ENCODE peak calls at places on chromosomes 6 and 20, in nine cellular contexts. One of them, this sample, is unnamed.

GRCh38 chr6:6798430-6798829 is 209.9 kb downstream of the LY86 start:
- DNase-seq in Peyer's patch: no peak
- DNase-seq in tibial artery: no peak
- DNase-seq in foreskin fibroblast: no peak
- DNase-seq in fibroblast of mammary gland: no peak
- DNase-seq in SK-N-SH: no peak
- DNase-seq in BE2C: no peak
- DNase-seq in psoas muscle: no peak
- DNase-seq in brain microvascular endothelial cell: no peak
- DNase-seq in this sample: no peak

GRCh38 chr6:170087946-170088348 is 202.9 kb downstream of the DLL1 start:
- DNase-seq in Peyer's patch: peak
- DNase-seq in tibial artery: peak
- DNase-seq in foreskin fibroblast: no peak
- DNase-seq in fibroblast of mammary gland: no peak
- DNase-seq in SK-N-SH: no peak
- DNase-seq in BE2C: no peak
- DNase-seq in psoas muscle: no peak
- DNase-seq in brain microvascular endothelial cell: no peak
- DNase-seq in this sample: no peak

GRCh38 chr6:50899306-50899840 is 80.7 kb downstream of the TFAP2B start:
- DNase-seq in Peyer's patch: no peak
- DNase-seq in tibial artery: no peak
- DNase-seq in foreskin fibroblast: peak
- DNase-seq in fibroblast of mammary gland: peak
- DNase-seq in SK-N-SH: no peak
- DNase-seq in BE2C: no peak
- DNase-seq in psoas muscle: no peak
- DNase-seq in brain microvascular endothelial cell: no peak
- DNase-seq in this sample: no peak

GRCh38 chr6:75843401-75843800 is 94.4 kb downstream of the MYO6 start:
- DNase-seq in Peyer's patch: no peak
- DNase-seq in tibial artery: no peak
- DNase-seq in foreskin fibroblast: no peak
- DNase-seq in fibroblast of mammary gland: no peak
- DNase-seq in SK-N-SH: no peak
- DNase-seq in BE2C: no peak
- DNase-seq in psoas muscle: no peak
- DNase-seq in brain microvascular endothelial cell: no peak
- DNase-seq in this sample: no peak

GRCh38 chr6:3364391-3364790 is 92.5 kb downstream of the SLC22A23 start:
- DNase-seq in Peyer's patch: no peak
- DNase-seq in tibial artery: no peak
- DNase-seq in foreskin fibroblast: no peak
- DNase-seq in fibroblast of mammary gland: no peak
- DNase-seq in SK-N-SH: no peak
- DNase-seq in BE2C: no peak
- DNase-seq in psoas muscle: no peak
- DNase-seq in brain microvascular endothelial cell: no peak
- DNase-seq in this sample: no peak

GRCh38 chr6:11393713-11394627 is 143.6 kb upstream of the TMEM170B start:
- DNase-seq in Peyer's patch: no peak
- DNase-seq in tibial artery: no peak
- DNase-seq in foreskin fibroblast: peak
- DNase-seq in fibroblast of mammary gland: no peak
- DNase-seq in SK-N-SH: no peak
- DNase-seq in BE2C: no peak
- DNase-seq in psoas muscle: no peak
- DNase-seq in brain microvascular endothelial cell: peak
- DNase-seq in this sample: peak

GRCh38 chr6:21468487-21468886 is 125.1 kb upstream of the SOX4 start:
- DNase-seq in Peyer's patch: no peak
- DNase-seq in tibial artery: no peak
- DNase-seq in foreskin fibroblast: no peak
- DNase-seq in fibroblast of mammary gland: no peak
- DNase-seq in SK-N-SH: peak
- DNase-seq in BE2C: no peak
- DNase-seq in psoas muscle: no peak
- DNase-seq in brain microvascular endothelial cell: no peak
- DNase-seq in this sample: no peak

GRCh38 chr6:165986647-165987482 is 180.8 kb downstream of the TBXT start:
- DNase-seq in Peyer's patch: no peak
- DNase-seq in tibial artery: no peak
- DNase-seq in foreskin fibroblast: no peak
- DNase-seq in fibroblast of mammary gland: peak
- DNase-seq in SK-N-SH: peak
- DNase-seq in BE2C: peak
- DNase-seq in psoas muscle: no peak
- DNase-seq in brain microvascular endothelial cell: no peak
- DNase-seq in this sample: peak

GRCh38 chr20:32447136-32448027 is 89.3 kb downstream of the ASXL1 start:
- DNase-seq in Peyer's patch: peak
- DNase-seq in tibial artery: no peak
- DNase-seq in foreskin fibroblast: no peak
- DNase-seq in fibroblast of mammary gland: no peak
- DNase-seq in SK-N-SH: no peak
- DNase-seq in BE2C: peak
- DNase-seq in psoas muscle: no peak
- DNase-seq in brain microvascular endothelial cell: no peak
- DNase-seq in this sample: no peak

GRCh38 chr20:57579898-57580447 is 19.1 kb downstream of the PCK1 start:
- DNase-seq in Peyer's patch: no peak
- DNase-seq in tibial artery: no peak
- DNase-seq in foreskin fibroblast: no peak
- DNase-seq in fibroblast of mammary gland: no peak
- DNase-seq in SK-N-SH: no peak
- DNase-seq in BE2C: no peak
- DNase-seq in psoas muscle: no peak
- DNase-seq in brain microvascular endothelial cell: no peak
- DNase-seq in this sample: no peak

GRCh38 chr20:32839982-32840285 is 18.8 kb upstream of the EFCAB8 start:
- DNase-seq in Peyer's patch: no peak
- DNase-seq in tibial artery: no peak
- DNase-seq in foreskin fibroblast: no peak
- DNase-seq in fibroblast of mammary gland: no peak
- DNase-seq in SK-N-SH: no peak
- DNase-seq in BE2C: peak
- DNase-seq in psoas muscle: no peak
- DNase-seq in brain microvascular endothelial cell: no peak
- DNase-seq in this sample: no peak

GRCh38 chr20:62644802-62645496 is 2.6 kb downstream of the SLCO4A1 start:
- DNase-seq in Peyer's patch: peak
- DNase-seq in tibial artery: no peak
- DNase-seq in foreskin fibroblast: no peak
- DNase-seq in fibroblast of mammary gland: no peak
- DNase-seq in SK-N-SH: no peak
- DNase-seq in BE2C: no peak
- DNase-seq in psoas muscle: no peak
- DNase-seq in brain microvascular endothelial cell: no peak
- DNase-seq in this sample: no peak

GRCh38 chr20:62644044-62644795 is 1.9 kb downstream of the SLCO4A1 start:
- DNase-seq in Peyer's patch: peak
- DNase-seq in tibial artery: no peak
- DNase-seq in foreskin fibroblast: no peak
- DNase-seq in fibroblast of mammary gland: no peak
- DNase-seq in SK-N-SH: no peak
- DNase-seq in BE2C: no peak
- DNase-seq in psoas muscle: no peak
- DNase-seq in brain microvascular endothelial cell: no peak
- DNase-seq in this sample: no peak

GRCh38 chr20:62646851-62647520 is 4.7 kb downstream of the SLCO4A1 start:
- DNase-seq in Peyer's patch: peak
- DNase-seq in tibial artery: no peak
- DNase-seq in foreskin fibroblast: no peak
- DNase-seq in fibroblast of mammary gland: no peak
- DNase-seq in SK-N-SH: no peak
- DNase-seq in BE2C: no peak
- DNase-seq in psoas muscle: no peak
- DNase-seq in brain microvascular endothelial cell: no peak
- DNase-seq in this sample: no peak

GRCh38 chr20:62643521-62644043 is 1.3 kb downstream of the SLCO4A1 start:
- DNase-seq in Peyer's patch: no peak
- DNase-seq in tibial artery: no peak
- DNase-seq in foreskin fibroblast: no peak
- DNase-seq in fibroblast of mammary gland: peak
- DNase-seq in SK-N-SH: no peak
- DNase-seq in BE2C: no peak
- DNase-seq in psoas muscle: no peak
- DNase-seq in brain microvascular endothelial cell: no peak
- DNase-seq in this sample: no peak

GRCh38 chr20:62645613-62646012 is 3.3 kb downstream of the SLCO4A1 start:
- DNase-seq in Peyer's patch: no peak
- DNase-seq in tibial artery: no peak
- DNase-seq in foreskin fibroblast: no peak
- DNase-seq in fibroblast of mammary gland: no peak
- DNase-seq in SK-N-SH: no peak
- DNase-seq in BE2C: no peak
- DNase-seq in psoas muscle: no peak
- DNase-seq in brain microvascular endothelial cell: no peak
- DNase-seq in this sample: no peak
- H3K4me3 ChIP-seq in Peyer's patch: no peak
- H3K4me3 ChIP-seq in tibial artery: no peak
- H3K4me3 ChIP-seq in foreskin fibroblast: no peak
- H3K4me3 ChIP-seq in fibroblast of mammary gland: no peak
- H3K4me3 ChIP-seq in SK-N-SH: no peak
- H3K4me3 ChIP-seq in BE2C: no peak
- H3K4me3 ChIP-seq in psoas muscle: no peak
- H3K4me3 ChIP-seq in brain microvascular endothelial cell: no peak
- H3K4me3 ChIP-seq in this sample: no peak

GRCh38 chr20:44610313-44610965 is 28.1 kb downstream of the PKIG start:
- DNase-seq in Peyer's patch: no peak
- DNase-seq in tibial artery: no peak
- DNase-seq in foreskin fibroblast: no peak
- DNase-seq in fibroblast of mammary gland: no peak
- DNase-seq in SK-N-SH: no peak
- DNase-seq in BE2C: no peak
- DNase-seq in psoas muscle: no peak
- DNase-seq in brain microvascular endothelial cell: no peak
- DNase-seq in this sample: no peak
- TF ChIP-seq CTCF in Peyer's patch: no peak
- TF ChIP-seq CTCF in tibial artery: no peak
- TF ChIP-seq CTCF in foreskin fibroblast: no peak
- TF ChIP-seq CTCF in fibroblast of mammary gland: no peak
- TF ChIP-seq CTCF in SK-N-SH: no peak
- TF ChIP-seq CTCF in BE2C: no peak
- TF ChIP-seq CTCF in psoas muscle: no peak
- TF ChIP-seq CTCF in brain microvascular endothelial cell: no peak
- TF ChIP-seq CTCF in this sample: no peak

GRCh38 chr6:32947552-32948465 is 5.1 kb downstream of the HLA-DMA start:
- DNase-seq in Peyer's patch: peak
- DNase-seq in tibial artery: no peak
- DNase-seq in foreskin fibroblast: peak
- DNase-seq in fibroblast of mammary gland: peak
- DNase-seq in SK-N-SH: peak
- DNase-seq in BE2C: peak
- DNase-seq in psoas muscle: no peak
- DNase-seq in brain microvascular endothelial cell: peak
- DNase-seq in this sample: peak
- H3K4me3 ChIP-seq in Peyer's patch: no peak
- H3K4me3 ChIP-seq in tibial artery: no peak
- H3K4me3 ChIP-seq in foreskin fibroblast: no peak
- H3K4me3 ChIP-seq in fibroblast of mammary gland: no peak
- H3K4me3 ChIP-seq in SK-N-SH: no peak
- H3K4me3 ChIP-seq in BE2C: no peak
- H3K4me3 ChIP-seq in psoas muscle: no peak
- H3K4me3 ChIP-seq in brain microvascular endothelial cell: no peak
- H3K4me3 ChIP-seq in this sample: no peak

DNA sequence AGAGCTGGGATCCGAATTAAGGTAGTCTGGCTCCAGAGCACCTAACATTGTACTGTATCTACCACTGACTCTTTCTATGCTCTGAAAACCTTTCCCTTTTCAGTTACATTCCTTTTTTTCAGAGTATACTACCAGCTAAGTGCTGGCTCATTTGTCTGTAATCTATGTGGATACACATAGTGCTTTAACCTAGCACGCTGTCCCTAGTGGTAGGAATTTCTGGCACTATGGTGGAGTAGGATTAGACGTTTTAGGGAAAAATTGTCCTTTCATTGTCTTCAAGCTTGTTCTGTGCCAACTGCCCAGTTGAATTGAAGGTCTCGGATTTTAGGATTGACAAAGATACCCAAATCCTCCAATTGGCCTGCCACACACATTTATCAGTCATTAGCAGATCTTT is 259.1 kb upstream of the FERMT1 start:
- DNase-seq in Peyer's patch: no peak
- DNase-seq in tibial artery: no peak
- DNase-seq in foreskin fibroblast: no peak
- DNase-seq in fibroblast of mammary gland: no peak
- DNase-seq in SK-N-SH: peak
- DNase-seq in BE2C: no peak
- DNase-seq in psoas muscle: no peak
- DNase-seq in brain microvascular endothelial cell: peak
- DNase-seq in this sample: peak
- TF ChIP-seq CTCF in Peyer's patch: peak
- TF ChIP-seq CTCF in tibial artery: no peak
- TF ChIP-seq CTCF in foreskin fibroblast: peak
- TF ChIP-seq CTCF in fibroblast of mammary gland: no peak
- TF ChIP-seq CTCF in SK-N-SH: peak
- TF ChIP-seq CTCF in BE2C: peak
- TF ChIP-seq CTCF in psoas muscle: no peak
- TF ChIP-seq CTCF in brain microvascular endothelial cell: peak
- TF ChIP-seq CTCF in this sample: peak

GRCh38 chr20:38345643-38346042 is 639 bp upstream of the LBP start:
- DNase-seq in Peyer's patch: no peak
- DNase-seq in tibial artery: no peak
- DNase-seq in foreskin fibroblast: no peak
- DNase-seq in fibroblast of mammary gland: no peak
- DNase-seq in SK-N-SH: no peak
- DNase-seq in BE2C: no peak
- DNase-seq in psoas muscle: no peak
- DNase-seq in brain microvascular endothelial cell: no peak
- DNase-seq in this sample: no peak
- H3K4me3 ChIP-seq in Peyer's patch: no peak
- H3K4me3 ChIP-seq in tibial artery: no peak
- H3K4me3 ChIP-seq in foreskin fibroblast: no peak
- H3K4me3 ChIP-seq in fibroblast of mammary gland: no peak
- H3K4me3 ChIP-seq in SK-N-SH: no peak
- H3K4me3 ChIP-seq in BE2C: no peak
- H3K4me3 ChIP-seq in psoas muscle: no peak
- H3K4me3 ChIP-seq in brain microvascular endothelial cell: no peak
- H3K4me3 ChIP-seq in this sample: no peak

DNA sequence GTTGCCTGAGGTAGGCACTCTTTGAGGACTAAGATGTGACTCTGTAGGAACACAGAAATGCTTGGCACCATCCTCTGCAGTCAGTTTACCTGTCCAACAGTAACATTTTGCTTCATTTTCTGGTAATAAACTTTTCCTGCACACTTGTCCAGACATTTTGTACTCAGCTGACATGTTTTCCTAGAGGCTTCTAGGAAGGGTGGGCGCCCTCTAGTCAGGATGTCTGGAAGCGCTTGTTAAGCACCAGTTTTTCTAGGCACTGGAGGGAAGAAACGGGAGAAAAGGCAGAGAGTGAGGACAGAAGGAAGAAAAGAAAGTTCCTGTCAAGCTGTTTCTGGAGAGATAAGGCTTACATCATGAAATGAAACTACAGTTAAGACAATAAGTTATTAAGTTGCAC is 42.5 kb upstream of the TNFRSF21 start:
- DNase-seq in Peyer's patch: no peak
- DNase-seq in tibial artery: no peak
- DNase-seq in foreskin fibroblast: no peak
- DNase-seq in fibroblast of mammary gland: no peak
- DNase-seq in SK-N-SH: peak
- DNase-seq in BE2C: peak
- DNase-seq in psoas muscle: no peak
- DNase-seq in brain microvascular endothelial cell: peak
- DNase-seq in this sample: no peak
- TF ChIP-seq CTCF in Peyer's patch: no peak
- TF ChIP-seq CTCF in tibial artery: no peak
- TF ChIP-seq CTCF in foreskin fibroblast: peak
- TF ChIP-seq CTCF in fibroblast of mammary gland: peak
- TF ChIP-seq CTCF in SK-N-SH: peak
- TF ChIP-seq CTCF in BE2C: peak
- TF ChIP-seq CTCF in psoas muscle: no peak
- TF ChIP-seq CTCF in brain microvascular endothelial cell: peak
- TF ChIP-seq CTCF in this sample: peak